ENCODE peak calls at places on chromosome 11, in five cellular contexts. B, G, R, L and D are unnamed samples.
A peak's percentile ranks its signal among the peaks of the same experiment; 100 is the strongest.

GRCh38 chr11:71140206-71140919 is 112.0 kb downstream of the SHANK2 start:
- DNase-seq in R (no peak), G (no peak), B (no peak), L (no peak), D (no peak)

GRCh38 chr11:11816511-11817319 is 25.1 kb upstream of the USP47 start:
- DNase-seq in B (no peak), R (no peak), G (no peak), L (no peak), D (peak; percentile 49)

GRCh38 chr11:70877151-70877550 is 375.2 kb downstream of the SHANK2 start:
- DNase-seq in R (no peak), G (no peak), B (no peak), L (no peak), D (no peak)

GRCh38 chr11:19474954-19475811 is 234.4 kb upstream of the E2F8 start:
- DNase-seq in B (no peak), R (no peak), L (no peak), G (no peak), D (no peak)

GRCh38 chr11:131749100-131749499 is 378.7 kb downstream of the NTM start:
- DNase-seq in L (no peak), G (no peak), R (no peak), B (no peak), D (no peak)

GRCh38 chr11:123525072-123525471 is 95.0 kb downstream of the GRAMD1B start:
- DNase-seq in G (no peak), R (no peak), B (no peak), L (no peak), D (no peak)

GRCh38 chr11:103055174-103055890 is 36.6 kb downstream of the DCUN1D5 start:
- DNase-seq in R (no peak), B (no peak), L (no peak), G (no peak), D (peak; percentile 62)

GRCh38 chr11:63563201-63564055 is at the start of gene PLAAT2:
- DNase-seq in R (no peak), G (no peak), B (peak; percentile 12), L (no peak), D (no peak)

GRCh38 chr11:43736502-43737193 is 56.1 kb downstream of the HSD17B12 start:
- DNase-seq in B (no peak), L (no peak), R (no peak), G (no peak), D (peak; percentile 75)

GRCh38 chr11:58739725-58740430 is 8.1 kb upstream of the GLYAT start:
- DNase-seq in B (no peak), R (no peak), G (no peak), L (no peak), D (no peak)

GRCh38 chr11:65119670-65119995 is 2.1 kb upstream of the ZNHIT2 start:
- DNase-seq in R (no peak), B (no peak), L (no peak), G (no peak), D (no peak)

GRCh38 chr11:11189501-11189900 is 163.5 kb downstream of the CSNK2A3 start:
- DNase-seq in B (no peak), L (no peak), R (no peak), G (no peak), D (no peak)

GRCh38 chr11:1785749-1786261 is 22.1 kb upstream of the CTSD start:
- DNase-seq in G (peak; percentile 81), B (no peak), L (no peak), R (no peak), D (no peak)

GRCh38 chr11:108768370-108768769 is 103.5 kb downstream of the DDX10 start:
- DNase-seq in G (no peak), R (no peak), B (no peak), L (no peak), D (peak; percentile 95)

GRCh38 chr11:118202599-118203422 is 22.0 kb downstream of the JAML start:
- DNase-seq in L (no peak), B (no peak), R (no peak), G (no peak), D (no peak)

GRCh38 chr11:10539339-10539738 is 1.6 kb downstream of the RNF141 start:
- DNase-seq in L (no peak), B (no peak), G (no peak), R (no peak), D (no peak)

GRCh38 chr11:66886671-66887221 is 29.9 kb downstream of the LRFN4 start:
- DNase-seq in G (no peak), R (peak; percentile 26), B (no peak), L (no peak), D (peak; percentile 88)

GRCh38 chr11:119206512-119207299 is 567 bp downstream of the CBL start:
- DNase-seq in B (peak; percentile 77), R (peak; percentile 11), G (no peak), L (peak; percentile 44), D (no peak)

GRCh38 chr11:120235024-120235628 is 4.8 kb upstream of the POU2F3 start:
- DNase-seq in R (no peak), G (peak; percentile 65), B (no peak), L (no peak), D (peak; percentile 68)

GRCh38 chr11:117819096-117820040 is 5.2 kb downstream of the FXYD2 start:
- DNase-seq in B (peak; percentile 82), L (no peak), G (peak; percentile 76), R (no peak), D (peak; percentile 86)

GRCh38 chr11:12282676-12283075 is 94.7 kb upstream of the PARVA start:
- DNase-seq in R (no peak), L (no peak), G (no peak), B (no peak), D (no peak)

GRCh38 chr11:15742626-15743243 is 613.6 kb downstream of the SOX6 start:
- DNase-seq in B (no peak), G (no peak), L (no peak), R (no peak), D (no peak)

GRCh38 chr11:132060546-132060945 is 690.1 kb downstream of the NTM start:
- DNase-seq in L (no peak), B (no peak), R (no peak), G (no peak), D (no peak)

GRCh38 chr11:119491753-119492455 is 68.9 kb upstream of the THY1 start:
- DNase-seq in G (no peak), B (no peak), R (no peak), L (no peak), D (peak; percentile 29)

GRCh38 chr11:78187366-78188011 is 937 bp downstream of the KCTD21 start:
- DNase-seq in B (peak; percentile 42), L (no peak), G (peak; percentile 34), R (no peak), D (no peak)

GRCh38 chr11:125304111-125304639 is 139.6 kb downstream of the PKNOX2 start:
- DNase-seq in G (no peak), L (no peak), R (no peak), B (no peak), D (peak; percentile 32)

GRCh38 chr11:125425601-125426000 is 70.5 kb downstream of the FEZ1 start:
- DNase-seq in L (no peak), G (peak; percentile 66), R (peak; percentile 92), B (no peak), D (no peak)

GRCh38 chr11:66313321-66314185 is 3.3 kb downstream of the CD248 start:
- DNase-seq in G (peak; percentile 56), R (no peak), B (no peak), L (no peak), D (peak; percentile 74)

GRCh38 chr11:45021692-45022130 is 71.0 kb upstream of the TP53I11 start:
- DNase-seq in L (no peak), R (peak; percentile 89), G (peak; percentile 90), B (peak; percentile 90), D (peak; percentile 81)

GRCh38 chr11:115924744-115925567 is 420.7 kb upstream of the CADM1 start:
- DNase-seq in R (no peak), B (no peak), L (no peak), G (no peak), D (no peak)

DNA sequence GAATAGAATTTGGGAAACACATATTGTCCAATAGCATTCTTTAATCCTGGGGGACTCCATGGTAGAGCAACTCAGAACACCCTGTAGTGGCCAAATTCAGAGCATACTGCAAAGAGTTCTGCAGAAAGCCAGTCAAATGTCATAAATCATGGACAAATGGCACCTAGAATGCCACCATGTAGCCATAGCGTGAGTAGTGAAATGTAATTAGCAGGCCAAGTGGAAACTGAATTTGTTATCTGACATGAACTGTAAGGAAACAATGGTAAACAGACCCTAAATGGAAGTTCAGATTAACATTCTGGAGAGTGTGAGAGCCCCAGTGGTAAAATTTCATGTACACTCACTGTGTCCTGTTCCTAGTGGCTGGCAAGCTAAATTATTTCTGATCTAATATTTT is 7.0 kb upstream of the PRSS23 start:
- DNase-seq in B (no peak), G (no peak), R (no peak), L (no peak), D (no peak)
- H3K27ac ChIP-seq in B (no peak overlapping the region), G (no peak overlapping the region), R (peak overlapping the region; percentile 36), L (no peak overlapping the region), D (no peak overlapping the region)

DNA sequence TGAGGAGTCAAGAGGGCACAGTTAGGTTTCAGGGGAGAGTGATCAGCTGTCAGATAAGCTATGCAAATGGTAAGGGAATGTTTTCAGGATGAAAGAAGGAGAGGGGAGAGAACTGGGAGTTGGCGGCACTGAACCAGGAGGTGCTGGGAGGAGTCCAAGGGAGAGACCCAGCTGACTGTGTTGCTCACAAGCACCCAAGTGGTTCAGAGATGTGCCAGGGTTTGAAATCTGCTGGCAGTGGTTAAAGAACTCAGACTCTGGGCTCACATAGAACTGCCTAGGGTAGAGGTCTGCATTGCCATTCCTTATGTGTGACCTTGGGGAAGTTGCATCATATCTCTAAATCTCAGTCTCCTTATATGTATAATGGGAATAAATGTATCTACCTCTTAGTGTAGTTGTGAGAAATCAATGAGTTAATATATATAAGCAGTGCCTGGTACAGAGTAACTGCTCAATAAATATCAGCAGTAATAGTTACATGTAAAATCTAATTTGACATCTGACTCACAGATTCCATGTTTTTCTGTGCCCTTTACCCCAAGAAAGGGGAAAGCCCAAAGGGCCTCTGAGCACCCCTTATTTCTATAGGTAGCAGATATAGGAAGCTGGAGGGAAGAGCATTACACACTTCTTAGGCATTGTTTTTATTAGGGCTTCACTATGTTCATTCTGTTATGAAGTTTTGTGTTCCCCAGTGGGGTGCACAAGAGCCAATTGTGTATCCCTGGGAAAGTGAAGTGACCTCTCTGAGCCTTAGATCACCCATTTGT is 66.9 kb upstream of the SESN3 start:
- DNase-seq in L (no peak), G (no peak), R (no peak), B (no peak), D (no peak)
- H3K4me3 ChIP-seq in L (no peak overlapping the region), G (no peak overlapping the region), R (no peak overlapping the region), B (no peak overlapping the region), D (no peak overlapping the region)

DNA sequence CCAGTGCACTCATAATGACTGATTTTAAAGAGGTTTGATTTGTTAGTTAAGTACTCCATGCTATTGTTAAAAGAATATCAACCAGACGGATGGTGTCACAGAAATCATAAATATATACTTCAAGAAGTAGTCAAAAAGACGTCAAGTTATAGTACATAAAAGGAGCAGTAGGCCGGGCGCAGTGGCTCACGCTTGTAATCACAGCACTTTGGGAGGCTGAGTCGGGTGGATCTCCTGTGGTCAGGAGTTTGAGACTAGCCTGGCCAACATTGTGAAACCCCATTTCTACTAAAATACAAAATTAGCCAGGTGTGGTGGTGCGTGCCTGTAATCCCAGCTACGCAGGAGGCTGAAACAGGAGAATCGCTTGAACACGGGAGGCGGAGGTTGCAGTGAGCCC is 721.7 kb downstream of the JRKL start:
- DNase-seq in G (no peak), L (no peak), B (no peak), R (no peak), D (no peak)
- H3K9me3 ChIP-seq in G (no peaks in the 10 kb centered on the region), L (no peaks in the 10 kb centered on the region), B (no peaks in the 10 kb centered on the region), R (no peaks in the 10 kb centered on the region), D (no peaks in the 10 kb centered on the region)

DNA sequence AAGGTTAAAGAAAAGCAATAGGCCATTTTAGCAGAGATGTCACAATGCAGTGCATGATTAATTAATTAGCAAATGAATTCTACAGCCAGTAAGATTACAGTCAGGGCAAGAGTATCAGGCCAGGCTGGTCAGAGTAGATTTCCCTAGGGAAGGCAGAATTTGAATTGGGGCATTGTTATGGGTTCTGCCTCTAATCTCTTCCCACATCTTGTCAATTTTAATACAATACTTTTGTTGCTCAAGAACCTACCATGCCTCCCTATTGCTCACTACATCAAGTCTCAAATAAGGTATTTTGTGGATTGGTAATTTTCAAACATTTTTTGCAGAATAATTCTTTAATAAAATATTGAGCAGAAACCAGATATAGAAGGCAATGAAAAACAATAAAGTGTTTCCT is 103.7 kb downstream of the CCDC81 start:
- DNase-seq in R (no peak), B (no peak), L (no peak), G (no peak), D (no peak)
- H3K27ac ChIP-seq in R (peak overlapping the region; percentile 71), B (no peak overlapping the region), L (no peak overlapping the region), G (no peak overlapping the region), D (no peak overlapping the region)